ENCODE peak calls at places on chromosomes 7 and 10, in seven cellular contexts. One of them, this sample, is unnamed.

GRCh38 chr10:88082806-88083596 is 219.6 kb downstream of the PTEN start:
- DNase-seq in A673: peak
- DNase-seq in endodermal cell: no peak
- DNase-seq in H9: no peak
- DNase-seq in heart right ventricle: no peak
- DNase-seq in left ventricle myocardium inferior: no peak
- DNase-seq in K562: no peak
- DNase-seq in this sample: no peak

GRCh38 chr10:91528768-91529167 is 104.1 kb downstream of the PPP1R3C start:
- DNase-seq in H9: no peak
- DNase-seq in endodermal cell: no peak
- DNase-seq in heart right ventricle: no peak
- DNase-seq in K562: no peak
- DNase-seq in left ventricle myocardium inferior: no peak
- DNase-seq in A673: no peak
- DNase-seq in this sample: no peak

GRCh38 chr10:98016781-98017475 is 13.5 kb downstream of the CRTAC1 start:
- DNase-seq in endodermal cell: no peak
- DNase-seq in left ventricle myocardium inferior: no peak
- DNase-seq in H9: no peak
- DNase-seq in A673: no peak
- DNase-seq in heart right ventricle: no peak
- DNase-seq in K562: no peak
- DNase-seq in this sample: no peak

GRCh38 chr10:13001041-13001886 is at the start of gene CCDC3:
- DNase-seq in left ventricle myocardium inferior: peak
- DNase-seq in heart right ventricle: peak
- DNase-seq in A673: peak
- DNase-seq in H9: peak
- DNase-seq in K562: peak
- DNase-seq in endodermal cell: peak
- DNase-seq in this sample: no peak

GRCh38 chr10:60130130-60130579 is 223.8 kb upstream of the CCDC6 start:
- DNase-seq in H9: peak
- DNase-seq in endodermal cell: peak
- DNase-seq in heart right ventricle: no peak
- DNase-seq in left ventricle myocardium inferior: no peak
- DNase-seq in K562: peak
- DNase-seq in A673: peak
- DNase-seq in this sample: no peak

GRCh38 chr7:124856299-124856888 is 73.2 kb downstream of the POT1 start:
- DNase-seq in heart right ventricle: no peak
- DNase-seq in A673: peak
- DNase-seq in K562: peak
- DNase-seq in H9: no peak
- DNase-seq in endodermal cell: no peak
- DNase-seq in left ventricle myocardium inferior: no peak
- DNase-seq in this sample: no peak

GRCh38 chr7:73779517-73779916 is 9.4 kb upstream of the CLDN3 start:
- DNase-seq in left ventricle myocardium inferior: no peak
- DNase-seq in A673: no peak
- DNase-seq in heart right ventricle: no peak
- DNase-seq in K562: no peak
- DNase-seq in endodermal cell: no peak
- DNase-seq in H9: no peak
- DNase-seq in this sample: no peak

GRCh38 chr10:84114088-84114667 is 25.1 kb upstream of the GHITM start:
- DNase-seq in heart right ventricle: no peak
- DNase-seq in K562: no peak
- DNase-seq in endodermal cell: peak
- DNase-seq in left ventricle myocardium inferior: no peak
- DNase-seq in A673: peak
- DNase-seq in H9: no peak
- DNase-seq in this sample: no peak

GRCh38 chr7:81882086-81882485 is 112.2 kb upstream of the HGF start:
- DNase-seq in heart right ventricle: no peak
- DNase-seq in endodermal cell: no peak
- DNase-seq in A673: no peak
- DNase-seq in H9: no peak
- DNase-seq in left ventricle myocardium inferior: no peak
- DNase-seq in K562: no peak
- DNase-seq in this sample: no peak

GRCh38 chr10:124106241-124106905 is 13.0 kb upstream of the CHST15 start:
- DNase-seq in heart right ventricle: peak
- DNase-seq in left ventricle myocardium inferior: no peak
- DNase-seq in endodermal cell: no peak
- DNase-seq in A673: no peak
- DNase-seq in K562: no peak
- DNase-seq in H9: no peak
- DNase-seq in this sample: no peak

GRCh38 chr10:73590881-73591577 is at the start of gene USP54:
- DNase-seq in A673: no peak
- DNase-seq in endodermal cell: peak
- DNase-seq in H9: peak
- DNase-seq in heart right ventricle: peak
- DNase-seq in K562: peak
- DNase-seq in left ventricle myocardium inferior: no peak
- DNase-seq in this sample: no peak

GRCh38 chr10:73593812-73594211 is 2.7 kb upstream of the USP54 start:
- DNase-seq in endodermal cell: no peak
- DNase-seq in heart right ventricle: no peak
- DNase-seq in H9: no peak
- DNase-seq in left ventricle myocardium inferior: no peak
- DNase-seq in K562: no peak
- DNase-seq in A673: no peak
- DNase-seq in this sample: no peak

GRCh38 chr10:73593110-73593509 is 2.0 kb upstream of the USP54 start:
- DNase-seq in endodermal cell: no peak
- DNase-seq in K562: no peak
- DNase-seq in left ventricle myocardium inferior: no peak
- DNase-seq in heart right ventricle: no peak
- DNase-seq in H9: no peak
- DNase-seq in A673: no peak
- DNase-seq in this sample: no peak

GRCh38 chr10:73591578-73591902 is 398 bp upstream of the USP54 start:
- DNase-seq in left ventricle myocardium inferior: no peak
- DNase-seq in K562: no peak
- DNase-seq in heart right ventricle: no peak
- DNase-seq in A673: no peak
- DNase-seq in endodermal cell: peak
- DNase-seq in H9: no peak
- DNase-seq in this sample: no peak

DNA sequence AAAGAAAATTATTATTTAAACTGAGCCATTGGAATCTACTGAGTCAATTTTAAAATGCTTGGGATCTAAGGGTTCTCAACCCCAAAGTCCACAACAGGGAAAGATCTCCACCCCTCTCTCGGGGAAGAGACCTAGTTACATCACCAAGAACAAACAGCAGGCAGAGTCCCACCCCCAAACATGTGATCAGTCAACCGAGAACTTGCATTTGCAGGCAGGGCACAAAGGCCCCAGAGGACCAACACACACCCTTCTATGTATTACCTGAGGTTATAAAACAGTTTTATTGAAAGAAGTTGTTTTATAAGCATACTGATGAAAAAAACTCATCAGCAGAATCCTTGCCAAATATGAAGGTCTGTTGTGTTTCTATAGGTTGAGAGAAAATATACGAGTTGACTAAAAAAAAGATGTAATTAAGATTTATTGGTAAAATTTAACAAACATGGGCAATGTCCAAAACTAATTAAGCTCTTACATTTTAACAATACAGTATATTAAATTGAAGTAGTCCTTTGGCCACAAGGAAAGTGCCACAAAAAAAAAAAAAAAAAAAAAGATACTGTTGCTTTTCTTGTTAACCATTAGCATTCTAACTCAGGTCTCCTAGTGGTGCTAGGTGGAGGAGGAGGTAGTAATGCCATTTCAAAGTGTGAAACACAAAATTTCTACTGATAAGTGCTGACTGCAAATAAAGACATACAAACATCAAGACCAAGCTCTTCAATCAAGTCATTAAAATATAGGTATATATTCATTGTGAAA is 975 bp upstream of the USP54 start:
- DNase-seq in A673: no peak
- DNase-seq in heart right ventricle: peak
- DNase-seq in endodermal cell: peak
- DNase-seq in left ventricle myocardium inferior: peak
- DNase-seq in H9: peak
- DNase-seq in K562: peak
- DNase-seq in this sample: no peak
- TF ChIP-seq CTCF in A673: no peak
- TF ChIP-seq CTCF in heart right ventricle: no peak
- TF ChIP-seq CTCF in endodermal cell: peak
- TF ChIP-seq CTCF in left ventricle myocardium inferior: no peak
- TF ChIP-seq CTCF in H9: peak
- TF ChIP-seq CTCF in K562: no peak
- TF ChIP-seq CTCF in this sample: no peak

DNA sequence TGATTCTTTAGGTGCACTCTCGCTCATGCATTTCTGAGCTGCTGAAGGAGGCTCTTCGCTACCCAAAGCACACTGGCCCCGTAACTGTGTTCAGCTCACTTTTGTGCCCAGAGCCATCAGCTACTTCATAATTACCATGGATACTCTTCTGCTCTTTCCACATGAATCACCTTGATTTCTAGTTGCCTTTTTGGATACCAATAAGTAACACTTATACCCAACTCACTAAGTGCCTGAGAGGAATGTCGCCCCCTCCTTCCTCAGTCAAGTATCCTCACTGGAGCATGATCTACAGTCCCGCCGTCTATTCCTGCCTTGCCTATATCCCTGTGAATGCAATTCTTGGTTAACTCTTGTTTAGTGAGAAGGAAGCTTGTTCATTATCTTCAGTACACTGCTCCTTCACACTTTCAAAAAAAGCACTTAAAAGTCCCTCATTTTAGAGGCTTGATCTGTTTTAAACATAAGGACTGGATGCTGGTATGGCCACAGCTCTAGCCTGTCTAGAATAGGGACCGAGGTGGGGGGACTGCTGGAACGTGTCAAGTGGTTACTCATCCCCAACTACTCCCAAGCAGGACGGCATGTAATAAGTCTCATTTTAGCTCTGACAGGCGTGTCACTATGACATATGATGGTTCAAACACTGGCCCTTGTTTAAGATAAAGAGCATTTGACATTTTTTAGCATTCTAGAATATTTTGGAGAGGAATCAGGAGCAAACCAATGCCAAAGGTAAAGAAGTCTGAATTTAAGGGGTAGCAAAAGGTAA is 23.7 kb downstream of the SVIL start:
- DNase-seq in heart right ventricle: no peak
- DNase-seq in left ventricle myocardium inferior: no peak
- DNase-seq in H9: no peak
- DNase-seq in endodermal cell: peak
- DNase-seq in A673: no peak
- DNase-seq in K562: no peak
- DNase-seq in this sample: no peak
- H3K27ac ChIP-seq in heart right ventricle: peak
- H3K27ac ChIP-seq in left ventricle myocardium inferior: peak
- H3K27ac ChIP-seq in H9: no peak
- H3K27ac ChIP-seq in endodermal cell: no peak
- H3K27ac ChIP-seq in A673: no peak
- H3K27ac ChIP-seq in K562: no peak
- H3K27ac ChIP-seq in this sample: no peak

DNA sequence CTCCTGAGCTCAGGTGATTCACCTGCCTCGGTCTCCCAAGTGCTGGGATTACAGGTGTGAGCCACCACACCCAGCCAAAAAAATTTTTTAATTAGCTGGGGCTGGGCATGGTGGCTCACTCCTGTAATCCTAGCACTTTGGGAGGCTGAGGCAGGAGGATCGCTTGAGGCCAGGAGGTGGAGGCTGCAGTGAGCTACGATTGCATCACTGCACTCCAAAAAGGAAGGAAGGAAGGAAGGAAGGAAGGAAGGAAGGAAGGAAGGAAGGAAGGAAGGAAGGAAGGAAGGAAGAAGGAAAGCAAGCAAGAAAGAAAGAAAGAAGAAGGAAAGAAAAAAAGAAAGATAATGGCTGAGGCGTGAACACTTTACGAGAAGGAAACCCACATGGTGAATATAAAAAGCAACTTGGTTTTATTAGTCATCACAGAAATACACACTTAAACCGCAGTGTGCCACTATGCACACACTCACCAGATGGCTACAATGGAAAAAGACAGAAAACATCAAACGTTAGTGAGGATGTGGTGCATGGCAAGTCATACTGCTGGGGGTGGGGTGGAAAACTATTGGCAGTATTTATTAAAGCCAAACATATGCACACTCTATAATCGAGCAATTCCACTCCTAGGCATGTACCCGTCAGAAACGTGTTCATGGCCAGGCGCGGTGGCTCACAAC is 4.4 kb upstream of the CCL26 start:
- DNase-seq in H9: no peak
- DNase-seq in K562: no peak
- DNase-seq in endodermal cell: no peak
- DNase-seq in left ventricle myocardium inferior: no peak
- DNase-seq in A673: peak
- DNase-seq in heart right ventricle: no peak
- DNase-seq in this sample: no peak
- TF ChIP-seq CTCF in H9: no peak
- TF ChIP-seq CTCF in K562: no peak
- TF ChIP-seq CTCF in endodermal cell: no peak
- TF ChIP-seq CTCF in left ventricle myocardium inferior: no peak
- TF ChIP-seq CTCF in A673: no peak
- TF ChIP-seq CTCF in heart right ventricle: no peak
- TF ChIP-seq CTCF in this sample: no peak

GRCh38 chr10:116756277-116756676 is 13.9 kb upstream of the HSPA12A start:
- DNase-seq in H9: no peak
- DNase-seq in heart right ventricle: no peak
- DNase-seq in K562: no peak
- DNase-seq in left ventricle myocardium inferior: peak
- DNase-seq in A673: no peak
- DNase-seq in endodermal cell: no peak
- DNase-seq in this sample: no peak

GRCh38 chr10:116752969-116753665 is 10.8 kb upstream of the HSPA12A start:
- DNase-seq in heart right ventricle: no peak
- DNase-seq in left ventricle myocardium inferior: no peak
- DNase-seq in A673: no peak
- DNase-seq in H9: no peak
- DNase-seq in K562: no peak
- DNase-seq in endodermal cell: no peak
- DNase-seq in this sample: no peak

GRCh38 chr10:116753759-116754158 is 11.4 kb upstream of the HSPA12A start:
- DNase-seq in K562: no peak
- DNase-seq in A673: no peak
- DNase-seq in heart right ventricle: no peak
- DNase-seq in H9: no peak
- DNase-seq in endodermal cell: no peak
- DNase-seq in left ventricle myocardium inferior: no peak
- DNase-seq in this sample: no peak

GRCh38 chr10:116760919-116761318 is 18.6 kb upstream of the HSPA12A start:
- DNase-seq in H9: no peak
- DNase-seq in heart right ventricle: no peak
- DNase-seq in A673: no peak
- DNase-seq in left ventricle myocardium inferior: no peak
- DNase-seq in K562: no peak
- DNase-seq in endodermal cell: no peak
- DNase-seq in this sample: peak

DNA sequence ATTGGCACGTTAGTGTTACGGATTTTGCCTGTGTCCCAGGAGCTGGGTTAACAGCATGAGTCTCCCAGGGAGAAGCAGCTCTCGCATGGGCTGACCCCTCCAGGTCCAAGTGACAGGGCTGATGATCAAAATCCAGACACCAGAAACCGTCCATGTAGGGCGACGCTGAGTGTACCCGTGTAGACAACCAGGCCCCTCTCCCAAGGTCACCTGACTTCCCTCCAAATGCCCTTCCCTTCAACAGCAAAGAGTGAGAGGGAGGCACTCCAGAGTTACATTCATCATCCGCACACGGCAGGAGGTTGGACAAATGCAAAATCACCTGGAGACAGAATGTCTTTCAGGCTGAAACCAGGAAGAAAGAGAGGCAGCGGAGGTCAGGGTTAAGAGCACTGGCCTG is 14.9 kb upstream of the HSPA12A start:
- DNase-seq in endodermal cell: no peak
- DNase-seq in left ventricle myocardium inferior: no peak
- DNase-seq in heart right ventricle: no peak
- DNase-seq in A673: no peak
- DNase-seq in K562: no peak
- DNase-seq in H9: no peak
- DNase-seq in this sample: no peak
- H3K27ac ChIP-seq in endodermal cell: no peak
- H3K27ac ChIP-seq in left ventricle myocardium inferior: peak
- H3K27ac ChIP-seq in heart right ventricle: no peak
- H3K27ac ChIP-seq in A673: no peak
- H3K27ac ChIP-seq in K562: no peak
- H3K27ac ChIP-seq in H9: no peak
- H3K27ac ChIP-seq in this sample: no peak